ENCODE peak calls at places on chromosomes 2 and 18, in nine cellular contexts. One of them, this sample, is unnamed.

GRCh38 chr18:50144535-50144934 is 50.4 kb downstream of the MYO5B start:
- DNase-seq in uterus: no peak
- DNase-seq in substantia nigra: no peak
- DNase-seq in tibial artery: no peak
- DNase-seq in neuronal stem cell: no peak
- DNase-seq in OCI-LY7: no peak
- DNase-seq in breast epithelium: no peak
- DNase-seq in CD8-positive, alpha-beta T cell: no peak
- DNase-seq in HL-60: no peak
- DNase-seq in this sample: no peak

GRCh38 chr18:56068701-56069100 is 480.7 kb upstream of the TCF4 start:
- DNase-seq in uterus: no peak
- DNase-seq in substantia nigra: no peak
- DNase-seq in tibial artery: no peak
- DNase-seq in neuronal stem cell: no peak
- DNase-seq in OCI-LY7: no peak
- DNase-seq in breast epithelium: no peak
- DNase-seq in CD8-positive, alpha-beta T cell: no peak
- DNase-seq in HL-60: no peak
- DNase-seq in this sample: no peak

GRCh38 chr2:60213865-60214657 is 339.4 kb downstream of the BCL11A start:
- DNase-seq in uterus: no peak
- DNase-seq in substantia nigra: no peak
- DNase-seq in tibial artery: no peak
- DNase-seq in neuronal stem cell: no peak
- DNase-seq in OCI-LY7: no peak
- DNase-seq in breast epithelium: peak
- DNase-seq in CD8-positive, alpha-beta T cell: no peak
- DNase-seq in HL-60: peak
- DNase-seq in this sample: peak

GRCh38 chr2:230230087-230230486 is 4.6 kb downstream of the SP140 start:
- DNase-seq in uterus: no peak
- DNase-seq in substantia nigra: no peak
- DNase-seq in tibial artery: no peak
- DNase-seq in neuronal stem cell: no peak
- DNase-seq in OCI-LY7: no peak
- DNase-seq in breast epithelium: no peak
- DNase-seq in CD8-positive, alpha-beta T cell: no peak
- DNase-seq in HL-60: peak
- DNase-seq in this sample: no peak

GRCh38 chr2:86695053-86695691 is 24.9 kb upstream of the RMND5A start:
- DNase-seq in uterus: no peak
- DNase-seq in substantia nigra: no peak
- DNase-seq in tibial artery: no peak
- DNase-seq in neuronal stem cell: no peak
- DNase-seq in OCI-LY7: no peak
- DNase-seq in breast epithelium: no peak
- DNase-seq in CD8-positive, alpha-beta T cell: no peak
- DNase-seq in HL-60: no peak
- DNase-seq in this sample: no peak

GRCh38 chr2:134098258-134098785 is 155.6 kb upstream of the MGAT5 start:
- DNase-seq in uterus: no peak
- DNase-seq in substantia nigra: no peak
- DNase-seq in tibial artery: no peak
- DNase-seq in neuronal stem cell: no peak
- DNase-seq in OCI-LY7: no peak
- DNase-seq in breast epithelium: no peak
- DNase-seq in CD8-positive, alpha-beta T cell: no peak
- DNase-seq in HL-60: no peak
- DNase-seq in this sample: no peak

GRCh38 chr2:55009277-55010055 is 40.8 kb downstream of the RTN4 start:
- DNase-seq in uterus: no peak
- DNase-seq in substantia nigra: no peak
- DNase-seq in tibial artery: no peak
- DNase-seq in neuronal stem cell: no peak
- DNase-seq in OCI-LY7: no peak
- DNase-seq in breast epithelium: no peak
- DNase-seq in CD8-positive, alpha-beta T cell: no peak
- DNase-seq in HL-60: no peak
- DNase-seq in this sample: no peak

GRCh38 chr2:169849710-169850109 is 22.5 kb downstream of the UBR3 start:
- DNase-seq in uterus: no peak
- DNase-seq in substantia nigra: no peak
- DNase-seq in tibial artery: no peak
- DNase-seq in neuronal stem cell: no peak
- DNase-seq in OCI-LY7: no peak
- DNase-seq in breast epithelium: no peak
- DNase-seq in CD8-positive, alpha-beta T cell: no peak
- DNase-seq in HL-60: no peak
- DNase-seq in this sample: no peak

GRCh38 chr2:202267495-202267894 is 1.9 kb downstream of the NOP58 start:
- DNase-seq in uterus: no peak
- DNase-seq in substantia nigra: no peak
- DNase-seq in tibial artery: no peak
- DNase-seq in neuronal stem cell: no peak
- DNase-seq in OCI-LY7: peak
- DNase-seq in breast epithelium: no peak
- DNase-seq in CD8-positive, alpha-beta T cell: no peak
- DNase-seq in HL-60: peak
- DNase-seq in this sample: no peak

GRCh38 chr18:445090-445489 is 55.4 kb downstream of the COLEC12 start:
- DNase-seq in uterus: no peak
- DNase-seq in substantia nigra: no peak
- DNase-seq in tibial artery: no peak
- DNase-seq in neuronal stem cell: no peak
- DNase-seq in OCI-LY7: no peak
- DNase-seq in breast epithelium: no peak
- DNase-seq in CD8-positive, alpha-beta T cell: no peak
- DNase-seq in HL-60: no peak
- DNase-seq in this sample: no peak

GRCh38 chr2:222290691-222291484 is 7.9 kb downstream of the PAX3 start:
- DNase-seq in uterus: no peak
- DNase-seq in substantia nigra: no peak
- DNase-seq in tibial artery: no peak
- DNase-seq in neuronal stem cell: peak
- DNase-seq in OCI-LY7: no peak
- DNase-seq in breast epithelium: no peak
- DNase-seq in CD8-positive, alpha-beta T cell: no peak
- DNase-seq in HL-60: no peak
- DNase-seq in this sample: no peak

GRCh38 chr2:215624423-215624829 is 188.6 kb upstream of the FN1 start:
- DNase-seq in uterus: peak
- DNase-seq in substantia nigra: no peak
- DNase-seq in tibial artery: peak
- DNase-seq in neuronal stem cell: no peak
- DNase-seq in OCI-LY7: no peak
- DNase-seq in breast epithelium: no peak
- DNase-seq in CD8-positive, alpha-beta T cell: no peak
- DNase-seq in HL-60: peak
- DNase-seq in this sample: no peak

GRCh38 chr2:215625207-215625606 is 189.3 kb upstream of the FN1 start:
- DNase-seq in uterus: no peak
- DNase-seq in substantia nigra: no peak
- DNase-seq in tibial artery: no peak
- DNase-seq in neuronal stem cell: no peak
- DNase-seq in OCI-LY7: no peak
- DNase-seq in breast epithelium: no peak
- DNase-seq in CD8-positive, alpha-beta T cell: no peak
- DNase-seq in HL-60: no peak
- DNase-seq in this sample: no peak

GRCh38 chr2:215622836-215623235 is 187.0 kb upstream of the FN1 start:
- DNase-seq in uterus: no peak
- DNase-seq in substantia nigra: no peak
- DNase-seq in tibial artery: no peak
- DNase-seq in neuronal stem cell: no peak
- DNase-seq in OCI-LY7: no peak
- DNase-seq in breast epithelium: no peak
- DNase-seq in CD8-positive, alpha-beta T cell: no peak
- DNase-seq in HL-60: no peak
- DNase-seq in this sample: no peak

GRCh38 chr2:215626063-215626462 is 190.2 kb upstream of the FN1 start:
- DNase-seq in uterus: no peak
- DNase-seq in substantia nigra: no peak
- DNase-seq in tibial artery: no peak
- DNase-seq in neuronal stem cell: no peak
- DNase-seq in OCI-LY7: no peak
- DNase-seq in breast epithelium: no peak
- DNase-seq in CD8-positive, alpha-beta T cell: no peak
- DNase-seq in HL-60: no peak
- DNase-seq in this sample: no peak

DNA sequence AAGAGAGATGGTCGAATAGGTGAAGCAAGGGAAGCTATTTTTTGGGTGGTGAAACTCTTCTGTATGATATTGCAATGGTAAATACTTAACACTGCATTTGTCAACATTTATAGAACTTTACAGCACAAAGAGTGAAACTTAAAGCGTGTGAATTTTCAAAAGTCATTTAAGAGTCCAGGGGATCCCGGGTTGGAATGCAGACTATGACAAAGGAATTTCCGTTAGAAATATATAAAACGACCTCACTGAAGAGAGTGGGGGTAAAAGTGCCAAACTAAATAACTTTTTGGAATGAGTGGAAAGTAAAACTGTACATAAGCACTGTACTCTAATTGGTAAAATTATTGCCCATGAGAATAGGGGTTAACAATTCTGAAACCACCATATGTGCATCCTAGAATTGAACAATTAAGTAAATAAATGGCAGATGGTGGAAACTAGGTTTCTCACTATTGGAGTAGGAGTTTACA is 191.0 kb upstream of the FN1 start:
- DNase-seq in uterus: no peak
- DNase-seq in substantia nigra: no peak
- DNase-seq in tibial artery: no peak
- DNase-seq in neuronal stem cell: no peak
- DNase-seq in OCI-LY7: no peak
- DNase-seq in breast epithelium: no peak
- DNase-seq in CD8-positive, alpha-beta T cell: no peak
- DNase-seq in HL-60: no peak
- DNase-seq in this sample: no peak
- H3K27ac ChIP-seq in uterus: no peak
- H3K27ac ChIP-seq in substantia nigra: no peak
- H3K27ac ChIP-seq in tibial artery: no peak
- H3K27ac ChIP-seq in neuronal stem cell: no peak
- H3K27ac ChIP-seq in OCI-LY7: no peak
- H3K27ac ChIP-seq in breast epithelium: no peak
- H3K27ac ChIP-seq in CD8-positive, alpha-beta T cell: no peak
- H3K27ac ChIP-seq in HL-60: no peak
- H3K27ac ChIP-seq in this sample: no peak

DNA sequence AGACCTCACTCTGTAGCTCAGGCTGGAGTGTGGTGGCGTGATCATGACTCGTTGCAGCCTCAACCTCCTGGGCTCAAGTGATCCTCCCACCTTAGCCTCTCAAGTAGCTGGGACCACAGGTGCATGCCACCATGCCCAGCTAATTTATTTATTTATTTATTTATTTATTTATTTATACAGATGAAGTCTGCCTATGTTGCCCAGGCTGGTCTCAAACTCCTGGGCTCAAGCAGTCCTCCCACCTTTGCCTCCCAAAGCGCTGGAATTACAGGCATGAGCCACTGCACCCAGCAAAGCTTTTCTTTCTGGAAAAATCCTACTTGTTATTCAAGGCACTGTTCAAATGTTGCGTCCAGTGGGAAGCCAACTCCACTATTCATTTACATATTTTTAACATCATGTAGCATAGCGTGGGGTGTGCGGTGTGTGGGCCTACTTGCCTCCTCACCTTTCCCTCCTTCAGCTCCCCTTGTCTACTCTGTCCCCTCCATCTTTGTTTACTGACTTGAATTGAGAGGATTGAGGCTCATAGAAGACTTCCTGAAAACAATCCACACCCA is 6.8 kb upstream of the RHOB start:
- DNase-seq in uterus: no peak
- DNase-seq in substantia nigra: no peak
- DNase-seq in tibial artery: peak
- DNase-seq in neuronal stem cell: no peak
- DNase-seq in OCI-LY7: no peak
- DNase-seq in breast epithelium: no peak
- DNase-seq in CD8-positive, alpha-beta T cell: no peak
- DNase-seq in HL-60: no peak
- DNase-seq in this sample: no peak
- H3K27ac ChIP-seq in uterus: no peak
- H3K27ac ChIP-seq in substantia nigra: peak
- H3K27ac ChIP-seq in tibial artery: peak
- H3K27ac ChIP-seq in neuronal stem cell: no peak
- H3K27ac ChIP-seq in OCI-LY7: no peak
- H3K27ac ChIP-seq in breast epithelium: no peak
- H3K27ac ChIP-seq in CD8-positive, alpha-beta T cell: no peak
- H3K27ac ChIP-seq in HL-60: no peak
- H3K27ac ChIP-seq in this sample: no peak

DNA sequence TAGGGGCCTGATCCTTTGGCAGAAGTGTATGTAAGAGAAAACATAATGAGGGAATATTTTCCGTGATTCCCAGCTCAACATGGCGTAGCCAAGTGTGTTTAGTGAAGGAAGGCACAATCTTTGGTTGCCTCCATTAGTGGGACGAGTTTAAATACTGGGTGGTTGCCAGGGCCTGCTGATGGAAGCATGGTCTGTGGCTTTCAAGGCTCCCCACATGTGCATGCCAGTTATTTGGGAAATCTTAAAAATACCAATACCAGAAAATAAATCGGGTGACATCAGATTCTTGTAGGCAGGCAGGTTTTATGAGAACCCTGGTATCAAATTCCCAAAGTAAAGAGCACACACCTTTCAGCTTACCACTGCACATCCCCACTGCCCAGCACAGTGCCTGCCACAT is 7.1 kb downstream of the MYL12A start:
- DNase-seq in uterus: no peak
- DNase-seq in substantia nigra: no peak
- DNase-seq in tibial artery: no peak
- DNase-seq in neuronal stem cell: no peak
- DNase-seq in OCI-LY7: no peak
- DNase-seq in breast epithelium: no peak
- DNase-seq in CD8-positive, alpha-beta T cell: no peak
- DNase-seq in HL-60: no peak
- DNase-seq in this sample: no peak
- H3K27ac ChIP-seq in uterus: no peak
- H3K27ac ChIP-seq in substantia nigra: no peak
- H3K27ac ChIP-seq in tibial artery: peak
- H3K27ac ChIP-seq in neuronal stem cell: no peak
- H3K27ac ChIP-seq in OCI-LY7: peak
- H3K27ac ChIP-seq in breast epithelium: peak
- H3K27ac ChIP-seq in CD8-positive, alpha-beta T cell: no peak
- H3K27ac ChIP-seq in HL-60: no peak
- H3K27ac ChIP-seq in this sample: no peak

DNA sequence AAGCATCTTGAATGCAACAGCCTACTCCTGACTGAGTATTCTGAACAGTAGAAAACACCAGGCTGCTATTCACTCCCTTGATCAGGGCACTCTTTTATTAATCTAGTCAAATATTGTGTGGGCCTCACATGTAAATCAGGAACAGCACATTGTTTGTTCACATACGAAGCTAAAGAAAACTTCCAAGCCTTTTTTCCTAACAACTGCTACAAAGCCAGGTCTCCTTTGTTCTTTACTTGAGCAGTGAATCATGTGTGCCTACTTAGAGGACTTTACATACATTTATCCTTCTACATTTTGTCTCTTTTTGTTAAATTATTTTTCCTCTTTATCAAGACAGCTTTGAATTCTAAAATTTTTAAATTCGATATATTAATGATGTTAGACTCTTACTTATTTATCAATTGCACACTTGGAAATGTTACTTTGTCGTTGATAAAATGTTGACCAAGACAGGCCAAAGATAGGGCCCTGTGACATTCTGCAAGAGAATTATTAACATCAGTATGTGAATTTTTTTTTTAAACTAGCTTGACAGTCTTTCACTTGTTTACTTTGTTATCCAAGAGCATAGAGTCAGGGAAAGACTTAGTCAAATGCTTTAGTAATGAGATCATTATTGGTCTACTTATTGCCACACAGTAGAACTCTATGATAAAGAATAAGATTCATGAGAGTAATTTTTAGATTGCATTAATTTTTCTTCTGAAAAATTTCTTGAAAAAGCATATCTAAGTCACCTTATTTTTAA is 13.3 kb downstream of the SPATS2L start:
- DNase-seq in uterus: no peak
- DNase-seq in substantia nigra: no peak
- DNase-seq in tibial artery: no peak
- DNase-seq in neuronal stem cell: no peak
- DNase-seq in OCI-LY7: no peak
- DNase-seq in breast epithelium: no peak
- DNase-seq in CD8-positive, alpha-beta T cell: no peak
- DNase-seq in HL-60: no peak
- DNase-seq in this sample: no peak
- H3K27ac ChIP-seq in uterus: no peak
- H3K27ac ChIP-seq in substantia nigra: no peak
- H3K27ac ChIP-seq in tibial artery: peak
- H3K27ac ChIP-seq in neuronal stem cell: no peak
- H3K27ac ChIP-seq in OCI-LY7: no peak
- H3K27ac ChIP-seq in breast epithelium: no peak
- H3K27ac ChIP-seq in CD8-positive, alpha-beta T cell: no peak
- H3K27ac ChIP-seq in HL-60: no peak
- H3K27ac ChIP-seq in this sample: no peak